ENCODE peak calls at places on chromosomes 16 and 17, in eight cellular contexts. R is suprapubic skin, A is HepG2, B is transverse colon, U is sigmoid colon, Q is H1, M is HCT116, H is GM23338. O is an unnamed sample.

GRCh38 chr17:31650756-31651520 is 208.1 kb downstream of the COPRS start:
- DNase-seq in H (no peak), B (no peak), Q (no peak), R (no peak), M (no peak), U (no peak), A (no peak), O (no peak)

GRCh38 chr16:3458852-3459361 is 15.4 kb downstream of the NAA60 start:
- DNase-seq in B (peak; percentile 68), U (no peak), A (peak; percentile 94), R (no peak), M (no peak), Q (no peak), H (no peak), O (no peak)

GRCh38 chr16:86579268-86580062 is 1.1 kb downstream of the FOXL1 start:
- DNase-seq in H (peak; percentile 51), Q (no peak), R (no peak), A (no peak), M (no peak), B (no peak), U (no peak), O (no peak)

GRCh38 chr16:24146523-24146922 is 109.6 kb upstream of the CACNG3 start:
- DNase-seq in H (no peak), A (no peak), R (no peak), B (no peak), U (no peak), M (no peak), Q (no peak), O (no peak)

GRCh38 chr17:76772842-76773521 is 35.1 kb downstream of the MFSD11 start:
- DNase-seq in M (peak; percentile 89), Q (no peak), U (no peak), R (no peak), B (no peak), A (peak; percentile 59), H (no peak), O (no peak)

GRCh38 chr17:72244494-72244893 is 123.7 kb downstream of the SOX9 start:
- DNase-seq in A (no peak), B (no peak), Q (no peak), H (no peak), U (no peak), M (no peak), R (no peak), O (no peak)

GRCh38 chr16:49491111-49491670 is 117.6 kb downstream of the C16orf78 start:
- DNase-seq in U (peak; percentile 55), B (no peak), H (peak; percentile 5), M (no peak), Q (no peak), R (peak; percentile 45), A (no peak), O (no peak)

GRCh38 chr17:79777844-79778503 is at the start of gene CBX2:
- DNase-seq in U (peak; percentile 86), H (peak; percentile 86), Q (no peak), A (peak; percentile 43), R (peak; percentile 76), M (peak; percentile 32), B (peak; percentile 83), O (peak; percentile 61)

GRCh38 chr17:45785373-45786193 is 1.5 kb downstream of the CRHR1 start:
- DNase-seq in H (peak; percentile 52), B (no peak), U (no peak), M (no peak), A (no peak), Q (no peak), R (no peak), O (no peak)

GRCh38 chr17:66677201-66677981 is 157.5 kb upstream of the CACNG5 start:
- DNase-seq in U (no peak), M (no peak), H (no peak), Q (no peak), B (no peak), A (no peak), R (no peak), O (no peak)

GRCh38 chr17:39617446-39618251 is 9.1 kb upstream of the PPP1R1B start:
- DNase-seq in B (peak; percentile 83), A (no peak), Q (no peak), R (no peak), H (peak; percentile 77), U (peak; percentile 85), M (no peak), O (peak; percentile 69)

GRCh38 chr17:550776-551175 is 163.9 kb downstream of the VPS53 start:
- DNase-seq in H (no peak), M (no peak), U (no peak), Q (no peak), R (no peak), B (no peak), A (no peak), O (no peak)

GRCh38 chr17:78124081-78124835 is 4.3 kb downstream of the TMC6 start:
- DNase-seq in M (no peak), H (no peak), Q (no peak), B (peak; percentile 57), R (no peak), A (no peak), U (no peak), O (no peak)

GRCh38 chr16:58086381-58087208 is 42.6 kb downstream of the CFAP20 start:
- DNase-seq in U (no peak), B (no peak), A (no peak), H (no peak), M (no peak), R (no peak), Q (no peak), O (no peak)

GRCh38 chr16:71440669-71441347 is 1.0 kb downstream of the TLE7 start:
- DNase-seq in A (peak; percentile 33), R (no peak), U (no peak), M (no peak), Q (peak; percentile 39), B (no peak), H (peak; percentile 77), O (no peak)

GRCh38 chr17:33811006-33811760 is 443.9 kb upstream of the CCL2 start:
- DNase-seq in U (no peak), H (peak; percentile 22), M (no peak), A (no peak), R (no peak), B (no peak), Q (no peak), O (no peak)

GRCh38 chr16:3835089-3835602 is 45.4 kb downstream of the CREBBP start:
- DNase-seq in U (no peak), A (no peak), B (no peak), H (no peak), M (no peak), Q (no peak), R (no peak), O (no peak)

GRCh38 chr17:79781012-79781665 is 3.2 kb downstream of the CBX2 start:
- DNase-seq in R (no peak), U (no peak), A (no peak), H (no peak), M (no peak), Q (no peak), B (no peak), O (no peak)

GRCh38 chr17:42677012-42677857 is 441 bp upstream of the PLEKHH3 start:
- DNase-seq in U (peak; percentile 100), Q (peak; percentile 98), M (peak; percentile 99), A (peak; percentile 99), R (peak; percentile 100), B (peak; percentile 100), H (peak; percentile 100), O (peak; percentile 100)
- TF ChIP-seq POLR2AphosphoS5 in U (peak; percentile 45), Q (no peak), M (peak; percentile 11), A (no peak), R (peak; percentile 78), B (no peak), H (no peak), O (peak; percentile 95)

GRCh38 chr17:17816831-17817551 is 19.8 kb downstream of the SREBF1 start:
- DNase-seq in Q (no peak), B (no peak), H (no peak), U (no peak), A (no peak), M (no peak), R (no peak), O (no peak)
- TF ChIP-seq CTCF in Q (peak; percentile 19), B (no peak), H (peak; percentile 7), U (no peak), A (no peak), M (no peak), R (no peak), O (no peak)

GRCh38 chr16:88208112-88208511 is 174.6 kb upstream of the ZNF469 start:
- DNase-seq in A (no peak), U (peak; percentile 20), H (no peak), B (no peak), M (no peak), R (no peak), Q (no peak), O (no peak)
- H3K4me3 ChIP-seq in A (no peak overlapping the region), U (no peak overlapping the region), H (no peak overlapping the region), B (no peak overlapping the region), M (no peak overlapping the region), R (no peak overlapping the region), Q (no peak overlapping the region), O (no peak overlapping the region)

GRCh38 chr16:27368358-27368722 is 33.6 kb upstream of the IL21R start:
- DNase-seq in H (no peak), A (no peak), U (no peak), M (no peak), B (no peak), Q (no peak), R (no peak), O (no peak)

GRCh38 chr16:27367463-27368357 is 34.3 kb upstream of the IL21R start:
- DNase-seq in H (peak; percentile 86), B (peak; percentile 88), U (peak; percentile 92), A (peak; percentile 56), Q (peak; percentile 41), M (peak; percentile 63), R (peak; percentile 89), O (peak; percentile 65)

GRCh38 chr16:27373312-27373711 is 28.7 kb upstream of the IL21R start:
- DNase-seq in B (no peak), H (no peak), M (no peak), Q (no peak), U (no peak), R (no peak), A (no peak), O (no peak)

GRCh38 chr16:27369806-27370205 is 32.2 kb upstream of the IL21R start:
- DNase-seq in H (no peak), A (peak; percentile 43), B (no peak), U (no peak), M (no peak), Q (no peak), R (no peak), O (no peak)

DNA sequence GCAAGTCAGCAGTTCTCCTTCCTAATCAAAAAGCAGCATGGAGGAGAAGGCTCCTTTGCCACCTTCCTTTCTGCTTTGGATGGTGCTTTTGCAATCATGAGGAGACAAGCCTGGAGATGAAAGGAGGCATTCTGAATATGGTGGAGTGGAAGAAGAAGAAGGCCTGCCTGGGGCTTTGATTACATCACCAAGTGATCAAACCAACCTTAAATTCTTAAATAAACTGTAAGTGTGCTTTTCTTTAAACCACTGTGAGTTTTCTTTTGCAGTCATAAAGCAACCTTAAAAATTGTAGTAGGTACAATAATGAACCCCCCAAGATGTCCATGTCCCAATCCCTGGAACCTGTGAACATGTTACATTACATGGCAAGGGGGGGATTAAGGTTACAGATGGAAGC is 31.7 kb upstream of the IL21R start:
- DNase-seq in B (no peak), M (no peak), A (no peak), Q (no peak), R (no peak), H (no peak), U (no peak), O (no peak)
- TF ChIP-seq POLR2AphosphoS5 in B (no peak), M (no peak), A (no peak), Q (no peak), R (no peak), H (no peak), U (no peak), O (no peak)